ENCODE peak calls at places on chromosomes 5 and 9, in four cellular contexts. K is lower leg skin, W is SW480, C is G401. M is an unnamed sample.

GRCh38 chr5:124238350-124238749 is 508.1 kb downstream of the ZNF608 start:
- DNase-seq in C (no peak), W (no peak), K (no peak), M (no peak)

GRCh38 chr5:136538534-136538933 is 173.2 kb upstream of the TRPC7 start:
- DNase-seq in K (no peak), C (no peak), W (no peak), M (no peak)

GRCh38 chr9:18438300-18438925 is 35.5 kb upstream of the ADAMTSL1 start:
- DNase-seq in W (no peak), K (peak; percentile 83), C (peak; percentile 17), M (no peak)

GRCh38 chr9:115946530-115946929 is 207.1 kb upstream of the PAPPA start:
- DNase-seq in W (no peak), K (no peak), C (no peak), M (no peak)

GRCh38 chr5:74116266-74116665 is 490.3 kb downstream of the ARHGEF28 start:
- DNase-seq in C (no peak), K (no peak), W (no peak), M (no peak)

GRCh38 chr9:3028535-3028934 is 184.6 kb upstream of the PUM3 start:
- DNase-seq in C (peak; percentile 64), K (no peak), W (no peak), M (peak; percentile 33)

GRCh38 chr5:20276061-20276958 is 288.3 kb upstream of the CDH18 start:
- DNase-seq in K (no peak), W (no peak), C (no peak), M (peak; percentile 33)

GRCh38 chr5:134561871-134562296 is 36.4 kb downstream of the JADE2 start:
- DNase-seq in K (no peak), C (peak; percentile 25), W (no peak), M (peak; percentile 58)

GRCh38 chr9:114694719-114695269 is 12.8 kb upstream of the TEX48 start:
- DNase-seq in C (no peak), W (no peak), K (no peak), M (no peak)

GRCh38 chr9:85740821-85741111 is 988 bp downstream of the AGTPBP1 start:
- DNase-seq in W (peak; percentile 50), C (no peak), K (no peak), M (no peak)

GRCh38 chr5:11719888-11720481 is 184.3 kb downstream of the CTNND2 start:
- DNase-seq in W (peak; percentile 75), K (no peak), C (peak; percentile 50), M (peak; percentile 73)

GRCh38 chr5:51378415-51378777 is 4.9 kb upstream of the ISL1 start:
- DNase-seq in C (no peak), K (no peak), W (no peak), M (no peak)

GRCh38 chr5:161547573-161548471 is 1.3 kb upstream of the GABRB2 start:
- DNase-seq in C (peak; percentile 66), K (peak; percentile 81), W (peak; percentile 14), M (peak; percentile 18)

GRCh38 chr5:969421-969839 is 39.2 kb upstream of the NKD2 start:
- DNase-seq in K (peak; percentile 83), W (no peak), C (peak; percentile 61), M (no peak)

GRCh38 chr5:23289162-23289561 is 218.2 kb upstream of the PRDM9 start:
- DNase-seq in C (no peak), W (no peak), K (no peak), M (no peak)

GRCh38 chr9:107198718-107199117 is 84.4 kb upstream of the RAD23B start:
- DNase-seq in K (no peak), W (no peak), C (no peak), M (no peak)

GRCh38 chr9:70641631-70642030 is 227.2 kb upstream of the KLF9 start:
- DNase-seq in K (no peak), C (no peak), W (no peak), M (no peak)

GRCh38 chr5:16616536-16617271 is at the start of gene RETREG1:
- DNase-seq in K (peak; percentile 95), W (peak; percentile 46), C (peak; percentile 62), M (peak; percentile 60)

GRCh38 chr9:8890695-8891094 is 1091.1 kb upstream of the DMAC1 start:
- DNase-seq in W (no peak), K (no peak), C (no peak), M (no peak)

GRCh38 chr5:9168791-9169611 is 376.9 kb downstream of the SEMA5A start:
- DNase-seq in K (no peak), W (no peak), C (no peak), M (no peak)

GRCh38 chr9:134563397-134563796 is 78.2 kb upstream of the COL5A1 start:
- DNase-seq in K (no peak), W (no peak), C (no peak), M (no peak)

GRCh38 chr5:73126381-73126780 is 6.0 kb downstream of the TMEM171 start:
- DNase-seq in C (no peak), W (no peak), K (peak; percentile 76), M (no peak)

GRCh38 chr9:130138791-130139190 is 33.4 kb upstream of the NCS1 start:
- DNase-seq in C (peak; percentile 65), W (peak; percentile 69), K (no peak), M (no peak)

GRCh38 chr5:121158433-121158832 is 693.2 kb upstream of the FTMT start:
- DNase-seq in K (no peak), C (no peak), W (no peak), M (no peak)

M was measured in Calu3.